ENCODE peak calls at places on chromosome 5, in nine cellular contexts. L, T, P, X, C, D, O, N and F are unnamed samples.

GRCh38 chr5:125775896-125776295 is 647.3 kb upstream of the GRAMD2B start:
- DNase-seq in L (no peak), T (no peak), P (no peak), X (no peak), C (no peak), D (no peak), O (no peak), N (no peak), F (no peak)

GRCh38 chr5:76083555-76084495 is 642 bp downstream of the SV2C start:
- DNase-seq in L (no peak), T (no peak), P (no peak), X (no peak), C (no peak), D (no peak), O (no peak), N (no peak), F (no peak)

GRCh38 chr5:77637170-77638074 is 1.1 kb downstream of the OTP start:
- DNase-seq in L (no peak), T (no peak), P (no peak), X (no peak), C (no peak), D (no peak), O (no peak), N (no peak), F (no peak)

GRCh38 chr5:75167345-75167744 is 69.3 kb downstream of the ANKRD31 start:
- DNase-seq in L (no peak), T (peak; percentile 1), P (peak; percentile 1), X (no peak), C (no peak), D (no peak), O (no peak), N (no peak), F (no peak)

GRCh38 chr5:164358531-164359259 is 853.3 kb downstream of the MAT2B start:
- DNase-seq in L (no peak), T (no peak), P (peak; percentile 49), X (no peak), C (no peak), D (no peak), O (no peak), N (no peak), F (no peak)

GRCh38 chr5:157558681-157559080 is 16.9 kb downstream of the ADAM19 start:
- DNase-seq in L (no peak), T (no peak), P (no peak), X (no peak), C (no peak), D (no peak), O (no peak), N (peak; percentile 59), F (no peak)

GRCh38 chr5:169804861-169805260 is 167.8 kb downstream of the DOCK2 start:
- DNase-seq in L (no peak), T (peak; percentile 31), P (peak; percentile 42), X (no peak), C (no peak), D (no peak), O (no peak), N (peak; percentile 25), F (no peak)

GRCh38 chr5:142013734-142014495 is 1.1 kb upstream of the GNPDA1 start:
- DNase-seq in L (no peak), T (no peak), P (peak; percentile 59), X (peak; percentile 37), C (no peak), D (peak; percentile 35), O (no peak), N (peak; percentile 89), F (peak; percentile 71)

GRCh38 chr5:162209005-162209605 is 141.5 kb downstream of the GABRG2 start:
- DNase-seq in L (no peak), T (peak; percentile 77), P (no peak), X (peak; percentile 42), C (peak; percentile 1), D (peak; percentile 19), O (no peak), N (no peak), F (no peak)

GRCh38 chr5:43573058-43573457 is 16.2 kb upstream of the PAIP1 start:
- DNase-seq in L (no peak), T (no peak), P (peak; percentile 67), X (no peak), C (no peak), D (no peak), O (no peak), N (peak; percentile 44), F (no peak)

GRCh38 chr5:113663879-113664278 is 150.4 kb downstream of the YTHDC2 start:
- DNase-seq in L (no peak), T (peak; percentile 45), P (peak; percentile 51), X (peak; percentile 39), C (peak; percentile 28), D (no peak), O (no peak), N (peak; percentile 56), F (no peak)

GRCh38 chr5:16807475-16807874 is 128.6 kb downstream of the MYO10 start:
- DNase-seq in L (no peak), T (no peak), P (peak; percentile 50), X (no peak), C (no peak), D (no peak), O (no peak), N (no peak), F (no peak)

GRCh38 chr5:180665682-180666404 is 16.4 kb upstream of the FLT4 start:
- DNase-seq in L (no peak), T (no peak), P (no peak), X (no peak), C (no peak), D (no peak), O (no peak), N (no peak), F (no peak)

GRCh38 chr5:137563301-137563645 is 64.1 kb upstream of the SPOCK1 start:
- DNase-seq in L (no peak), T (no peak), P (no peak), X (no peak), C (no peak), D (no peak), O (no peak), N (no peak), F (no peak)

GRCh38 chr5:172868436-172868923 is 34.4 kb downstream of the ERGIC1 start:
- DNase-seq in L (no peak), T (no peak), P (peak; percentile 40), X (no peak), C (no peak), D (no peak), O (no peak), N (peak; percentile 84), F (no peak)

GRCh38 chr5:103582364-103582763 is 19.8 kb upstream of the NUDT12 start:
- DNase-seq in L (no peak), T (peak; percentile 41), P (peak; percentile 68), X (no peak), C (no peak), D (no peak), O (no peak), N (peak; percentile 50), F (no peak)

GRCh38 chr5:39650234-39650816 is 225.5 kb upstream of the DAB2 start:
- DNase-seq in L (no peak), T (no peak), P (peak; percentile 28), X (no peak), C (no peak), D (no peak), O (no peak), N (peak; percentile 38), F (no peak)

GRCh38 chr5:176400382-176401156 is 12.0 kb downstream of the HIGD2A start:
- DNase-seq in L (no peak), T (no peak), P (no peak), X (peak; percentile 85), C (no peak), D (no peak), O (no peak), N (no peak), F (no peak)

GRCh38 chr5:58016329-58016728 is 443.6 kb downstream of the PLK2 start:
- DNase-seq in L (no peak), T (no peak), P (peak; percentile 76), X (no peak), C (no peak), D (no peak), O (peak; percentile 9), N (peak; percentile 67), F (peak; percentile 61)

GRCh38 chr5:92565673-92566072 is 1015.3 kb downstream of the NR2F1-AS1 start:
- DNase-seq in L (no peak), T (no peak), P (no peak), X (no peak), C (no peak), D (no peak), O (no peak), N (no peak), F (no peak)

GRCh38 chr5:140338336-140338735 is 8.1 kb downstream of the HBEGF start:
- DNase-seq in L (no peak), T (no peak), P (no peak), X (no peak), C (no peak), D (no peak), O (no peak), N (no peak), F (no peak)

GRCh38 chr5:92977766-92978555 is 603.1 kb downstream of the NR2F1-AS1 start:
- DNase-seq in L (no peak), T (no peak), P (no peak), X (no peak), C (no peak), D (no peak), O (no peak), N (no peak), F (no peak)

GRCh38 chr5:968953-969352 is 39.6 kb upstream of the NKD2 start:
- DNase-seq in L (no peak), T (no peak), P (no peak), X (no peak), C (no peak), D (no peak), O (no peak), N (no peak), F (peak; percentile 45)

GRCh38 chr5:91179018-91179417 is 204.1 kb downstream of the ARRDC3 start:
- DNase-seq in L (no peak), T (no peak), P (peak; percentile 11), X (no peak), C (no peak), D (no peak), O (peak; percentile 35), N (peak; percentile 4), F (no peak)

GRCh38 chr5:34895641-34896419 is 19.5 kb downstream of the RAD1 start:
- DNase-seq in L (no peak), T (no peak), P (peak; percentile 50), X (no peak), C (no peak), D (no peak), O (no peak), N (no peak), F (no peak)

GRCh38 chr5:54249210-54250028 is 61.0 kb downstream of the ARL15 start:
- DNase-seq in L (peak; percentile 30), T (peak; percentile 31), P (no peak), X (peak; percentile 49), C (peak; percentile 11), D (no peak), O (no peak), N (peak; percentile 49), F (peak; percentile 64)